ENCODE peak calls at places on chromosomes 13 and 19, in nine cellular contexts. V, O, R, T, H, P, U, S and Z are unnamed samples.

GRCh38 chr13:47794963-47795362 is 206.1 kb downstream of the SUCLA2 start:
- DNase-seq in V (no peak), O (no peak), R (peak), T (no peak), H (no peak), P (peak), U (no peak), S (peak), Z (no peak)

GRCh38 chr19:33809960-33810359 is 13.3 kb downstream of the KCTD15 start:
- DNase-seq in V (no peak), O (no peak), R (peak), T (no peak), H (no peak), P (no peak), U (no peak), S (no peak), Z (no peak)

GRCh38 chr19:22545751-22546150 is 88.4 kb upstream of the ZNF492 start:
- DNase-seq in V (peak), O (no peak), R (no peak), T (no peak), H (peak), P (peak), U (no peak), S (peak), Z (no peak)

GRCh38 chr19:30332445-30333234 is 39.5 kb upstream of the ZNF536 start:
- DNase-seq in V (no peak), O (no peak), R (no peak), T (no peak), H (no peak), P (no peak), U (no peak), S (no peak), Z (no peak)

GRCh38 chr13:34657716-34658115 is 284.4 kb upstream of the NBEA start:
- DNase-seq in V (no peak), O (peak), R (peak), T (no peak), H (no peak), P (no peak), U (no peak), S (no peak), Z (no peak)

GRCh38 chr13:51856998-51857397 is 4.8 kb upstream of the CCDC70 start:
- DNase-seq in V (no peak), O (no peak), R (no peak), T (no peak), H (no peak), P (no peak), U (no peak), S (no peak), Z (no peak)

GRCh38 chr19:5850743-5851293 is 431 bp downstream of the FUT3 start:
- DNase-seq in V (no peak), O (no peak), R (peak), T (no peak), H (peak), P (peak), U (no peak), S (no peak), Z (no peak)

GRCh38 chr19:6739390-6739883 is at the start of gene TRIP10:
- DNase-seq in V (peak), O (no peak), R (peak), T (peak), H (peak), P (peak), U (peak), S (peak), Z (peak)